ENCODE peak calls at places on chromosomes 2 and 18, in ten cellular contexts. One of them, this sample, is unnamed.

GRCh38 chr18:22926454-22926853 is 6.7 kb upstream of the RBBP8 start:
- DNase-seq in tibial artery: no peak
- DNase-seq in brain pericyte: no peak
- DNase-seq in effector CD4-positive, alpha-beta T cell: no peak
- DNase-seq in activated T-cell treated with anti-CD3 and anti-CD28 coated beads, Interleukin-2, amount 50 U/mL, for 1 hour: no peak
- DNase-seq in activated naive CD8-positive, alpha-beta T cell treated with anti-CD3 and anti-CD28 coated beads, Interleukin-2, amount 50 U/mL, for 24 hours: no peak
- DNase-seq in epithelial cell of esophagus: no peak
- DNase-seq in HTR-8/SVneo: no peak
- DNase-seq in LoVo: no peak
- DNase-seq in breast epithelium: no peak
- DNase-seq in this sample: no peak

GRCh38 chr2:57987835-57988573 is 58.6 kb upstream of the VRK2 start:
- DNase-seq in tibial artery: no peak
- DNase-seq in brain pericyte: no peak
- DNase-seq in effector CD4-positive, alpha-beta T cell: no peak
- DNase-seq in activated T-cell treated with anti-CD3 and anti-CD28 coated beads, Interleukin-2, amount 50 U/mL, for 1 hour: no peak
- DNase-seq in activated naive CD8-positive, alpha-beta T cell treated with anti-CD3 and anti-CD28 coated beads, Interleukin-2, amount 50 U/mL, for 24 hours: no peak
- DNase-seq in epithelial cell of esophagus: no peak
- DNase-seq in HTR-8/SVneo: no peak
- DNase-seq in LoVo: peak
- DNase-seq in breast epithelium: no peak
- DNase-seq in this sample: no peak

GRCh38 chr2:227939271-227940027 is 68.0 kb downstream of the DAW1 start:
- DNase-seq in tibial artery: no peak
- DNase-seq in brain pericyte: no peak
- DNase-seq in effector CD4-positive, alpha-beta T cell: no peak
- DNase-seq in activated T-cell treated with anti-CD3 and anti-CD28 coated beads, Interleukin-2, amount 50 U/mL, for 1 hour: no peak
- DNase-seq in activated naive CD8-positive, alpha-beta T cell treated with anti-CD3 and anti-CD28 coated beads, Interleukin-2, amount 50 U/mL, for 24 hours: no peak
- DNase-seq in epithelial cell of esophagus: peak
- DNase-seq in HTR-8/SVneo: peak
- DNase-seq in LoVo: peak
- DNase-seq in breast epithelium: no peak
- DNase-seq in this sample: peak

GRCh38 chr2:198113316-198113715 is 308.9 kb downstream of the PLCL1 start:
- DNase-seq in tibial artery: no peak
- DNase-seq in brain pericyte: no peak
- DNase-seq in effector CD4-positive, alpha-beta T cell: no peak
- DNase-seq in activated T-cell treated with anti-CD3 and anti-CD28 coated beads, Interleukin-2, amount 50 U/mL, for 1 hour: no peak
- DNase-seq in activated naive CD8-positive, alpha-beta T cell treated with anti-CD3 and anti-CD28 coated beads, Interleukin-2, amount 50 U/mL, for 24 hours: no peak
- DNase-seq in epithelial cell of esophagus: no peak
- DNase-seq in HTR-8/SVneo: no peak
- DNase-seq in LoVo: no peak
- DNase-seq in breast epithelium: no peak
- DNase-seq in this sample: no peak

GRCh38 chr2:105395691-105396090 is 3.2 kb downstream of the FHL2 start:
- DNase-seq in tibial artery: no peak
- DNase-seq in brain pericyte: no peak
- DNase-seq in effector CD4-positive, alpha-beta T cell: no peak
- DNase-seq in activated T-cell treated with anti-CD3 and anti-CD28 coated beads, Interleukin-2, amount 50 U/mL, for 1 hour: no peak
- DNase-seq in activated naive CD8-positive, alpha-beta T cell treated with anti-CD3 and anti-CD28 coated beads, Interleukin-2, amount 50 U/mL, for 24 hours: no peak
- DNase-seq in epithelial cell of esophagus: no peak
- DNase-seq in HTR-8/SVneo: no peak
- DNase-seq in LoVo: no peak
- DNase-seq in breast epithelium: no peak
- DNase-seq in this sample: no peak

GRCh38 chr2:182685552-182685951 is 30.5 kb upstream of the DNAJC10 start:
- DNase-seq in tibial artery: no peak
- DNase-seq in brain pericyte: no peak
- DNase-seq in effector CD4-positive, alpha-beta T cell: no peak
- DNase-seq in activated T-cell treated with anti-CD3 and anti-CD28 coated beads, Interleukin-2, amount 50 U/mL, for 1 hour: no peak
- DNase-seq in activated naive CD8-positive, alpha-beta T cell treated with anti-CD3 and anti-CD28 coated beads, Interleukin-2, amount 50 U/mL, for 24 hours: no peak
- DNase-seq in epithelial cell of esophagus: no peak
- DNase-seq in HTR-8/SVneo: no peak
- DNase-seq in LoVo: no peak
- DNase-seq in breast epithelium: no peak
- DNase-seq in this sample: no peak

GRCh38 chr2:152581360-152581759 is 135.9 kb downstream of the PRPF40A start:
- DNase-seq in tibial artery: peak
- DNase-seq in brain pericyte: no peak
- DNase-seq in effector CD4-positive, alpha-beta T cell: no peak
- DNase-seq in activated T-cell treated with anti-CD3 and anti-CD28 coated beads, Interleukin-2, amount 50 U/mL, for 1 hour: no peak
- DNase-seq in activated naive CD8-positive, alpha-beta T cell treated with anti-CD3 and anti-CD28 coated beads, Interleukin-2, amount 50 U/mL, for 24 hours: no peak
- DNase-seq in epithelial cell of esophagus: peak
- DNase-seq in HTR-8/SVneo: no peak
- DNase-seq in LoVo: no peak
- DNase-seq in breast epithelium: no peak
- DNase-seq in this sample: no peak

GRCh38 chr2:156935611-156936010 is 321.9 kb upstream of the GALNT5 start:
- DNase-seq in tibial artery: no peak
- DNase-seq in brain pericyte: no peak
- DNase-seq in effector CD4-positive, alpha-beta T cell: no peak
- DNase-seq in activated T-cell treated with anti-CD3 and anti-CD28 coated beads, Interleukin-2, amount 50 U/mL, for 1 hour: no peak
- DNase-seq in activated naive CD8-positive, alpha-beta T cell treated with anti-CD3 and anti-CD28 coated beads, Interleukin-2, amount 50 U/mL, for 24 hours: no peak
- DNase-seq in epithelial cell of esophagus: peak
- DNase-seq in HTR-8/SVneo: no peak
- DNase-seq in LoVo: no peak
- DNase-seq in breast epithelium: no peak
- DNase-seq in this sample: peak

GRCh38 chr2:173204316-173204715 is 128.7 kb downstream of the MAP3K20 start:
- DNase-seq in tibial artery: no peak
- DNase-seq in brain pericyte: no peak
- DNase-seq in effector CD4-positive, alpha-beta T cell: no peak
- DNase-seq in activated T-cell treated with anti-CD3 and anti-CD28 coated beads, Interleukin-2, amount 50 U/mL, for 1 hour: no peak
- DNase-seq in activated naive CD8-positive, alpha-beta T cell treated with anti-CD3 and anti-CD28 coated beads, Interleukin-2, amount 50 U/mL, for 24 hours: no peak
- DNase-seq in epithelial cell of esophagus: no peak
- DNase-seq in HTR-8/SVneo: no peak
- DNase-seq in LoVo: no peak
- DNase-seq in breast epithelium: no peak
- DNase-seq in this sample: no peak

GRCh38 chr2:11100130-11100529 is 55.1 kb upstream of the SLC66A3 start:
- DNase-seq in tibial artery: peak
- DNase-seq in brain pericyte: no peak
- DNase-seq in effector CD4-positive, alpha-beta T cell: no peak
- DNase-seq in activated T-cell treated with anti-CD3 and anti-CD28 coated beads, Interleukin-2, amount 50 U/mL, for 1 hour: no peak
- DNase-seq in activated naive CD8-positive, alpha-beta T cell treated with anti-CD3 and anti-CD28 coated beads, Interleukin-2, amount 50 U/mL, for 24 hours: no peak
- DNase-seq in epithelial cell of esophagus: no peak
- DNase-seq in HTR-8/SVneo: no peak
- DNase-seq in LoVo: no peak
- DNase-seq in breast epithelium: no peak
- DNase-seq in this sample: no peak

This sample was measured in kidney tubule cell.